ENCODE peak calls at places on chromosomes 4 and X, in ten cellular contexts. One of them, this sample, is unnamed.

GRCh38 chrX:126770179-126770578 is 49.4 kb upstream of the PRR32 start:
- DNase-seq in IMR-90: no peak
- DNase-seq in lung: no peak
- DNase-seq in Peyer's patch: no peak
- DNase-seq in GM12878: no peak
- DNase-seq in neuronal stem cell: peak; percentile 6
- DNase-seq in AG04450: no peak
- DNase-seq in tibial artery: no peak
- DNase-seq in endothelial cell of umbilical vein: peak; percentile 15
- DNase-seq in fibroblast of lung: no peak
- DNase-seq in this sample: no peak

GRCh38 chr4:176270669-176271068 is 1.6 kb upstream of the ASB5 start:
- DNase-seq in endothelial cell of umbilical vein: peak; percentile 43
- DNase-seq in fibroblast of lung: peak; percentile 96
- DNase-seq in tibial artery: no peak
- DNase-seq in GM12878: no peak
- DNase-seq in lung: no peak
- DNase-seq in AG04450: peak; percentile 99
- DNase-seq in neuronal stem cell: no peak
- DNase-seq in IMR-90: peak; percentile 100
- DNase-seq in Peyer's patch: no peak
- DNase-seq in this sample: no peak

GRCh38 chr4:3384771-3385701 is 56.7 kb upstream of the HGFAC start:
- DNase-seq in Peyer's patch: peak; percentile 71
- DNase-seq in tibial artery: peak; percentile 57
- DNase-seq in IMR-90: no peak
- DNase-seq in lung: peak; percentile 55
- DNase-seq in neuronal stem cell: no peak
- DNase-seq in endothelial cell of umbilical vein: peak; percentile 42
- DNase-seq in fibroblast of lung: no peak
- DNase-seq in AG04450: no peak
- DNase-seq in GM12878: no peak
- DNase-seq in this sample: peak; percentile 58

GRCh38 chr4:26568446-26568994 is 15.4 kb upstream of the TBC1D19 start:
- DNase-seq in fibroblast of lung: peak; percentile 93
- DNase-seq in lung: no peak
- DNase-seq in IMR-90: peak; percentile 95
- DNase-seq in AG04450: peak; percentile 60
- DNase-seq in tibial artery: no peak
- DNase-seq in GM12878: no peak
- DNase-seq in Peyer's patch: no peak
- DNase-seq in endothelial cell of umbilical vein: peak; percentile 77
- DNase-seq in neuronal stem cell: no peak
- DNase-seq in this sample: no peak

GRCh38 chr4:11568511-11568910 is 139.8 kb upstream of the HS3ST1 start:
- DNase-seq in AG04450: no peak
- DNase-seq in endothelial cell of umbilical vein: no peak
- DNase-seq in tibial artery: no peak
- DNase-seq in GM12878: no peak
- DNase-seq in fibroblast of lung: no peak
- DNase-seq in neuronal stem cell: no peak
- DNase-seq in IMR-90: no peak
- DNase-seq in lung: no peak
- DNase-seq in Peyer's patch: no peak
- DNase-seq in this sample: no peak

GRCh38 chr4:124253080-124253479 is 459.5 kb downstream of the ANKRD50 start:
- DNase-seq in GM12878: no peak
- DNase-seq in fibroblast of lung: no peak
- DNase-seq in AG04450: no peak
- DNase-seq in endothelial cell of umbilical vein: no peak
- DNase-seq in lung: no peak
- DNase-seq in IMR-90: no peak
- DNase-seq in Peyer's patch: no peak
- DNase-seq in neuronal stem cell: no peak
- DNase-seq in tibial artery: peak; percentile 22
- DNase-seq in this sample: no peak

GRCh38 chrX:113741744-113742143 is 842.1 kb upstream of the HTR2C start:
- DNase-seq in IMR-90: no peak
- DNase-seq in tibial artery: no peak
- DNase-seq in GM12878: no peak
- DNase-seq in lung: no peak
- DNase-seq in neuronal stem cell: no peak
- DNase-seq in endothelial cell of umbilical vein: peak; percentile 52
- DNase-seq in Peyer's patch: no peak
- DNase-seq in AG04450: no peak
- DNase-seq in fibroblast of lung: no peak
- DNase-seq in this sample: no peak

GRCh38 chrX:121106484-121107235 is 59.2 kb downstream of the GLUD2 start:
- DNase-seq in tibial artery: no peak
- DNase-seq in IMR-90: no peak
- DNase-seq in fibroblast of lung: no peak
- DNase-seq in GM12878: no peak
- DNase-seq in neuronal stem cell: no peak
- DNase-seq in Peyer's patch: no peak
- DNase-seq in endothelial cell of umbilical vein: no peak
- DNase-seq in lung: no peak
- DNase-seq in AG04450: no peak
- DNase-seq in this sample: no peak

GRCh38 chr4:102552781-102553180 is 51.6 kb downstream of the NFKB1 start:
- DNase-seq in lung: no peak
- DNase-seq in tibial artery: no peak
- DNase-seq in Peyer's patch: no peak
- DNase-seq in endothelial cell of umbilical vein: peak; percentile 70
- DNase-seq in AG04450: no peak
- DNase-seq in GM12878: no peak
- DNase-seq in fibroblast of lung: no peak
- DNase-seq in neuronal stem cell: no peak
- DNase-seq in IMR-90: no peak
- DNase-seq in this sample: no peak

GRCh38 chr4:95594629-95595028 is 45.9 kb upstream of the UNC5C start:
- DNase-seq in GM12878: no peak
- DNase-seq in AG04450: no peak
- DNase-seq in IMR-90: no peak
- DNase-seq in Peyer's patch: no peak
- DNase-seq in fibroblast of lung: no peak
- DNase-seq in neuronal stem cell: no peak
- DNase-seq in endothelial cell of umbilical vein: no peak
- DNase-seq in tibial artery: no peak
- DNase-seq in lung: no peak
- DNase-seq in this sample: no peak

GRCh38 chrX:25131055-25131454 is 115.3 kb upstream of the ARX start:
- DNase-seq in IMR-90: peak; percentile 3
- DNase-seq in lung: no peak
- DNase-seq in Peyer's patch: no peak
- DNase-seq in endothelial cell of umbilical vein: no peak
- DNase-seq in GM12878: no peak
- DNase-seq in fibroblast of lung: no peak
- DNase-seq in tibial artery: no peak
- DNase-seq in AG04450: no peak
- DNase-seq in neuronal stem cell: no peak
- DNase-seq in this sample: no peak

GRCh38 chr4:103076777-103077347 is 301 bp upstream of the SLC9B2 start:
- DNase-seq in neuronal stem cell: no peak
- DNase-seq in lung: no peak
- DNase-seq in tibial artery: no peak
- DNase-seq in endothelial cell of umbilical vein: no peak
- DNase-seq in AG04450: no peak
- DNase-seq in IMR-90: no peak
- DNase-seq in fibroblast of lung: no peak
- DNase-seq in Peyer's patch: no peak
- DNase-seq in GM12878: no peak
- DNase-seq in this sample: no peak

GRCh38 chr4:189202869-189203271 is 737.8 kb upstream of the FRG1 start:
- DNase-seq in lung: no peak
- DNase-seq in tibial artery: no peak
- DNase-seq in IMR-90: peak; percentile 89
- DNase-seq in GM12878: no peak
- DNase-seq in Peyer's patch: no peak
- DNase-seq in endothelial cell of umbilical vein: no peak
- DNase-seq in AG04450: peak; percentile 49
- DNase-seq in fibroblast of lung: peak; percentile 73
- DNase-seq in neuronal stem cell: no peak
- DNase-seq in this sample: no peak

GRCh38 chr4:62544428-62544827 is 1344.3 kb downstream of the ADGRL3 start:
- DNase-seq in IMR-90: no peak
- DNase-seq in tibial artery: no peak
- DNase-seq in fibroblast of lung: no peak
- DNase-seq in Peyer's patch: no peak
- DNase-seq in GM12878: no peak
- DNase-seq in lung: no peak
- DNase-seq in endothelial cell of umbilical vein: no peak
- DNase-seq in AG04450: no peak
- DNase-seq in neuronal stem cell: no peak
- DNase-seq in this sample: no peak

GRCh38 chr4:173536808-173537429 is 6.9 kb upstream of the HAND2 start:
- DNase-seq in GM12878: no peak
- DNase-seq in lung: no peak
- DNase-seq in fibroblast of lung: no peak
- DNase-seq in endothelial cell of umbilical vein: no peak
- DNase-seq in tibial artery: no peak
- DNase-seq in neuronal stem cell: peak; percentile 58
- DNase-seq in AG04450: no peak
- DNase-seq in Peyer's patch: no peak
- DNase-seq in IMR-90: no peak
- DNase-seq in this sample: no peak

GRCh38 chrX:150196300-150196699 is 166.8 kb upstream of the MAMLD1 start:
- DNase-seq in endothelial cell of umbilical vein: no peak
- DNase-seq in Peyer's patch: no peak
- DNase-seq in lung: no peak
- DNase-seq in GM12878: no peak
- DNase-seq in fibroblast of lung: no peak
- DNase-seq in tibial artery: no peak
- DNase-seq in IMR-90: no peak
- DNase-seq in AG04450: no peak
- DNase-seq in neuronal stem cell: no peak
- DNase-seq in this sample: no peak
- H3K27me3 ChIP-seq in endothelial cell of umbilical vein: no peaks in the 10 kb centered on the region
- H3K27me3 ChIP-seq in Peyer's patch: no peaks in the 10 kb centered on the region
- H3K27me3 ChIP-seq in lung: no peaks in the 10 kb centered on the region
- H3K27me3 ChIP-seq in GM12878: no peaks in the 10 kb centered on the region
- H3K27me3 ChIP-seq in fibroblast of lung: no peaks in the 10 kb centered on the region
- H3K27me3 ChIP-seq in tibial artery: no peaks in the 10 kb centered on the region
- H3K27me3 ChIP-seq in IMR-90: no peaks in the 10 kb centered on the region
- H3K27me3 ChIP-seq in AG04450: no peaks in the 10 kb centered on the region
- H3K27me3 ChIP-seq in neuronal stem cell: no peaks in the 10 kb centered on the region
- H3K27me3 ChIP-seq in this sample: no peaks in the 10 kb centered on the region

DNA sequence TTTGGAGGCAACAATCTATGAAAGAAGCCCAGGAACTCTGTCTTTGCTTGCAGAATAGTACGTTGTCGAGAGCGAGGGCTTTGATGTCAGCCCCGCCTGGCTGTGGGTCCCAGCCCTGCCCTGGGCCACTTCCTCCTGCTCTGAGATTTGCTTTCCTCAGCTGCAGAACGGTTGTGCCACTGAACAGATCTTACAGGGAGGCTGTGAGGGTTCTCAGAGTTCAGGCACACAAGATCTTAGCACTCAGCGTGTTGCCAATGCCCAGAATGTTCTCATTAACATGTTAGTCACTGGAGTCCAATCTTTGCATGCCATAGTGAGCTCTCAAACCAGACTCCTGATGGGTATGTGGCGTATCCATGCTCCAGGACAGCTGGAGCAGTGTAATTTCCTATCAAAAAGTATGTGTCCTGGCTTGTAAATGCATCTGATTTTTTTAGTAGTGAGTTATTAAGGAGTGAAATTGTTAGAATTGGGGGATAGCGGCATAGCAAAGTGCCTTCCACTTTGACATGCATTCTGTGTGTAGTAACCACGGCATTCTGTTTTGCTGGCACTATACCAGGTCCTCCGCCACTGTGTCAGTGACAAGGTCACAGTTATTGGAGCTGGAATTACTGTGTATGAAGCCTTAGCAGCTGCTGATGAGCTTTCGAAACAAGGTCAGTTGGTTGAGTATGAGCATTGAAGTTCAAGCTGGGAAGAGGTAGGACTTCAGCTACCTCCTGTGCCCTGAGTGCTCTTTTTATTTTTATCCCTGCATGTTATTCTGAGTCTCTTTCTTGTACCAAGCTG is 31.6 kb downstream of the TKTL1 start:
- DNase-seq in fibroblast of lung: no peak
- DNase-seq in endothelial cell of umbilical vein: no peak
- DNase-seq in IMR-90: no peak
- DNase-seq in lung: no peak
- DNase-seq in neuronal stem cell: no peak
- DNase-seq in tibial artery: no peak
- DNase-seq in AG04450: no peak
- DNase-seq in Peyer's patch: peak; percentile 67
- DNase-seq in GM12878: no peak
- DNase-seq in this sample: no peak
- H3K27me3 ChIP-seq in fibroblast of lung: peaks cover 7% of the 10 kb centered on the region
- H3K27me3 ChIP-seq in endothelial cell of umbilical vein: no peaks in the 10 kb centered on the region
- H3K27me3 ChIP-seq in IMR-90: peaks cover 55% of the 10 kb centered on the region
- H3K27me3 ChIP-seq in lung: no peaks in the 10 kb centered on the region
- H3K27me3 ChIP-seq in neuronal stem cell: no peaks in the 10 kb centered on the region
- H3K27me3 ChIP-seq in tibial artery: no peaks in the 10 kb centered on the region
- H3K27me3 ChIP-seq in AG04450: peaks cover 38% of the 10 kb centered on the region
- H3K27me3 ChIP-seq in Peyer's patch: no peaks in the 10 kb centered on the region
- H3K27me3 ChIP-seq in GM12878: no peaks in the 10 kb centered on the region
- H3K27me3 ChIP-seq in this sample: peaks cover 3% of the 10 kb centered on the region

DNA sequence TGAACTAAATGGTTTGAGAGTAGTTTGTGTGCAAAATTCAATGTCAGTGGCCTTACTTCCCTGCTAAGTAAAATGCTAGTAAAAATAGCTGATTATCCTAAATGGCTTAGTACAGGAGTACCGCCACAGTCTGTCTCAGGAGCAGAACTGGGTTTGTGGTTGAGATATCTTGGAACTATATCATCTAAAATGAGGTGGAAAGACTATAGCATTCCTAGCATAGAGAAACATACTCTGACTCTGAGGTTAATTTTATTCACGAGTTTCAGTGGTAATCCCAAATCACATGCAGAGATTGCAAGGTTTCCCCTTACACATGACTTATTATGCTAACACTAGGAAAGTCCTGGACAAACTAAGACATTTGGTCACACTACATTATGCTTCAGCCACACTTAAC is 70.4 kb downstream of the OR13H1 start:
- DNase-seq in Peyer's patch: no peak
- DNase-seq in lung: no peak
- DNase-seq in neuronal stem cell: no peak
- DNase-seq in endothelial cell of umbilical vein: no peak
- DNase-seq in AG04450: no peak
- DNase-seq in IMR-90: no peak
- DNase-seq in fibroblast of lung: no peak
- DNase-seq in GM12878: no peak
- DNase-seq in tibial artery: no peak
- DNase-seq in this sample: no peak
- H3K27me3 ChIP-seq in Peyer's patch: no peaks in the 10 kb centered on the region
- H3K27me3 ChIP-seq in lung: no peaks in the 10 kb centered on the region
- H3K27me3 ChIP-seq in neuronal stem cell: no peaks in the 10 kb centered on the region
- H3K27me3 ChIP-seq in endothelial cell of umbilical vein: no peaks in the 10 kb centered on the region
- H3K27me3 ChIP-seq in AG04450: no peaks in the 10 kb centered on the region
- H3K27me3 ChIP-seq in IMR-90: peaks cover 6% of the 10 kb centered on the region
- H3K27me3 ChIP-seq in fibroblast of lung: no peaks in the 10 kb centered on the region
- H3K27me3 ChIP-seq in GM12878: no peaks in the 10 kb centered on the region
- H3K27me3 ChIP-seq in tibial artery: no peaks in the 10 kb centered on the region
- H3K27me3 ChIP-seq in this sample: peaks cover 14% of the 10 kb centered on the region

DNA sequence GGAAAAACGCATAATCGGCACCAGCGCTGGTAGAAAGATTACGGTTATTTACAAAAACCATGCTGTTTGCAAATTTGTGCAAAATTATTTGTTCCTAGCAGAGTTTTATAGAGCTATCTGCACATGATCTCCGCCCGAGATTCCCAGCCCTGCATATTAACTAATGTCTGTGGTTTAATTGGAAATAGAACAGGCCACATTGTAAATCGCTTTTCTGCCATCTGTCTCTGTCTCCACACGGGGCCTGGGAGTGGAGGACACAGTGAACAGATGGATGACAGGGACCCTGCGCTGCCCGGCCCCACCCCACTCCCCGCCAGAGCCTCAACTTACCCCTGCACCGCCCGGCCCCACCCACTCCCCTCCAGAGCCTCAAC is 126.9 kb downstream of the FAM53A start:
- DNase-seq in AG04450: no peak
- DNase-seq in IMR-90: no peak
- DNase-seq in Peyer's patch: no peak
- DNase-seq in endothelial cell of umbilical vein: no peak
- DNase-seq in tibial artery: no peak
- DNase-seq in lung: no peak
- DNase-seq in neuronal stem cell: no peak
- DNase-seq in fibroblast of lung: no peak
- DNase-seq in GM12878: no peak
- DNase-seq in this sample: no peak
- H3K27me3 ChIP-seq in AG04450: peaks cover 24% of the 10 kb centered on the region
- H3K27me3 ChIP-seq in IMR-90: peaks cover 40% of the 10 kb centered on the region
- H3K27me3 ChIP-seq in Peyer's patch: no peaks in the 10 kb centered on the region
- H3K27me3 ChIP-seq in endothelial cell of umbilical vein: no peaks in the 10 kb centered on the region
- H3K27me3 ChIP-seq in tibial artery: no peaks in the 10 kb centered on the region
- H3K27me3 ChIP-seq in lung: peaks cover 3% of the 10 kb centered on the region
- H3K27me3 ChIP-seq in neuronal stem cell: no peaks in the 10 kb centered on the region
- H3K27me3 ChIP-seq in fibroblast of lung: no peaks in the 10 kb centered on the region
- H3K27me3 ChIP-seq in GM12878: no peaks in the 10 kb centered on the region
- H3K27me3 ChIP-seq in this sample: no peaks in the 10 kb centered on the region

This sample was measured in pancreas.